ENCODE peak calls at places on chromosomes 1 and 21, in nine cellular contexts. G is brain microvascular endothelial cell, J is ovary, B is AG10803, X is adrenal gland, H is LNCaP clone FGC, R is foreskin fibroblast, Y is breast epithelium, A is MM.1S. N is an unnamed sample.

GRCh38 chr21:24369751-24370150 is 1237.5 kb downstream of the MRPL39 start:
- DNase-seq in G (no peak), J (no peak), B (no peak), X (no peak), H (no peak), R (no peak), Y (no peak), A (no peak), N (no peak)

GRCh38 chr21:37837381-37837780 is 78.9 kb downstream of the KCNJ6 start:
- DNase-seq in G (no peak), J (no peak), B (no peak), X (no peak), H (no peak), R (no peak), Y (no peak), A (no peak), N (no peak)

GRCh38 chr1:53554592-53555305 is 95.5 kb downstream of the DMRTB1 start:
- DNase-seq in G (no peak), J (peak), B (no peak), X (peak), H (no peak), R (no peak), Y (no peak), A (no peak), N (no peak)

GRCh38 chr1:242731446-242731845 is 206.9 kb upstream of the PLD5 start:
- DNase-seq in G (no peak), J (no peak), B (no peak), X (no peak), H (no peak), R (no peak), Y (no peak), A (no peak), N (no peak)

GRCh38 chr1:3465935-3466321 is 11.5 kb downstream of the ARHGEF16 start:
- DNase-seq in G (no peak), J (no peak), B (no peak), X (no peak), H (no peak), R (no peak), Y (no peak), A (no peak), N (no peak)

GRCh38 chr1:155801149-155801548 is 55.9 kb downstream of the GON4L start:
- DNase-seq in G (no peak), J (no peak), B (no peak), X (no peak), H (no peak), R (peak), Y (no peak), A (no peak), N (no peak)

GRCh38 chr1:222910699-222911098 is 95.9 kb downstream of the DISP1 start:
- DNase-seq in G (peak), J (no peak), B (peak), X (no peak), H (no peak), R (peak), Y (no peak), A (no peak), N (no peak)

GRCh38 chr1:116179398-116179797 is 68.2 kb downstream of the MAB21L3 start:
- DNase-seq in G (no peak), J (no peak), B (no peak), X (no peak), H (no peak), R (no peak), Y (no peak), A (no peak), N (no peak)

GRCh38 chr1:219526074-219526473 is 86.8 kb downstream of the ZC3H11B start:
- DNase-seq in G (no peak), J (no peak), B (no peak), X (no peak), H (no peak), R (no peak), Y (no peak), A (no peak), N (no peak)

GRCh38 chr1:175755516-175755915 is 12.1 kb upstream of the TNR start:
- DNase-seq in G (no peak), J (no peak), B (no peak), X (no peak), H (no peak), R (no peak), Y (no peak), A (no peak), N (no peak)

GRCh38 chr1:151508721-151509292 is 2.4 kb upstream of the CGN start:
- DNase-seq in G (no peak), J (no peak), B (no peak), X (no peak), H (no peak), R (peak), Y (peak), A (no peak), N (no peak)

GRCh38 chr1:210627740-210628139 is 299.0 kb downstream of the HHAT start:
- DNase-seq in G (no peak), J (no peak), B (no peak), X (no peak), H (no peak), R (no peak), Y (no peak), A (no peak), N (no peak)

DNA sequence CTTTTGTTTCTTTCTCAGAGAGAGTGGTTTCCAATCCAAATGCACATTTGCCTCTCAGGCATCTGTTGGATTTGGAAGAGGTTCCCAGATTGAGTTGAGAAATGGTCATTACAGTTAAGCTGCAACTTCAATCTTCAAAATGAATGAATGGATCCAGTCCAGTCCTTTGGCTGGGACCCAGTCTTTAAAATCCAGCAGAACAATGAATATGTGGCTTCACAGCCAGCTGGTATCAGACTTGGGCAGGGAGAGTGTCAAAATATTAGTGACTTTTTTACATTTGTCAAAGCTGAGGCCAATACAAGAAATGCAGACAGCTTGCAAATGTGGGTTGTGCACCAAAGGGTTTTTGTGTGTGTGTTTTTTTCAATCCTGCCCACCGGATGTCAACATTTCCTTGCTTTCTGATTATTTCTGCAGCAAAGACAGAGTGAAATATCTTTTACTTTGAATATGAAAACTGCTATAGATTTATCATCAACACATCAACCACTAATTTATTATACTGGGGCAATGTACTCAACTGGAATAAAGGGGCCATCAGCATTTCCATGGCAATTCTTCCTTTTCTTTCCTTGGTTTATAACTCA is 491.4 kb upstream of the C1orf87 start:
- DNase-seq in G (no peak), J (no peak), B (no peak), X (no peak), H (no peak), R (peak), Y (no peak), A (no peak), N (peak)
- TF ChIP-seq CTCF in G (no peak), J (no peak), B (no peak), X (no peak), H (no peak), R (no peak), Y (no peak), A (no peak), N (no peak)

GRCh38 chr1:232951605-232952004 is 1.2 kb downstream of the NTPCR start:
- DNase-seq in G (no peak), J (no peak), B (no peak), X (no peak), H (no peak), R (no peak), Y (no peak), A (no peak), N (no peak)
- H3K4me3 ChIP-seq in G (no peak), J (peak), B (peak), X (no peak), H (peak), R (peak), Y (peak), A (peak), N (peak)

DNA sequence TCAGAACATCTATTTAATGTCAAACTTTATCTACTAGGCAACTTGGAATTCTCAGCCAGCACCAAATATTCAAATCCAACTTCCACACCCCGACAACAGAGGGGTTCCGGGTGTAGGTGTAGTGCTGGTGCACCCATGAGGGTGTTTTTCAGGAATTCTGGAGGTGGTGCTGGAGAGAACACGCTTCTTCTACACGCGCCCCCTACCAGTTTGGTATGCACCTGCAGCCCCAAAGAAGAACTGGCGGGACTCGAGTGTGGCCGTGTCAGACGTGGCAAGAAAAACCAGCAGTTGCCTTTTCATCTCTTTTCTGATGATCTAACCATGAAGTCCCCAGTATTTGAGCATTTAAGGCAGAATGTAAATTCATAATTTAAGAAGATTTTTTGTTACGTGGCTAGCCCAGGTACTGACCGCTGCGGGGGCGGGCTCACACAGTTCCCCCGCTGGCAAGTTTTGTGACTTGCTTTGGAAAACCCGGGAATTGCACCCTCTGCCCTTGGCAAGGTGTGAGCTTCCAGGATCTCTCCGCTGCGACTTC is 419 bp upstream of the TLCD4 start:
- DNase-seq in G (peak), J (peak), B (no peak), X (peak), H (peak), R (peak), Y (peak), A (peak), N (no peak)
- TF ChIP-seq CTCF in G (peak), J (no peak), B (peak), X (peak), H (peak), R (peak), Y (peak), A (peak), N (peak)

GRCh38 chr1:50985094-50985493 is 15.0 kb downstream of the CDKN2C start:
- DNase-seq in G (no peak), J (no peak), B (no peak), X (no peak), H (no peak), R (no peak), Y (no peak), A (no peak), N (no peak)
- H3K4me3 ChIP-seq in G (no peak), J (no peak), B (no peak), X (no peak), H (no peak), R (no peak), Y (no peak), A (no peak), N (no peak)